ENCODE peak calls at places on chromosomes 7 and 10, in six cellular contexts. X is HepG2, L is HCT116, A is K562, P is GM12878, I is SK-N-SH. Q is an unnamed sample.

GRCh38 chr10:10394933-10395658 is 622.6 kb upstream of the CELF2 start:
- DNase-seq in X (no peak), L (no peak), A (no peak), P (no peak), I (no peak), Q (no peak)

GRCh38 chr10:78401882-78402367 is 368.3 kb downstream of the RPS24 start:
- DNase-seq in X (no peak), L (no peak), A (no peak), P (no peak), I (no peak), Q (no peak)

GRCh38 chr7:35753761-35754603 is 46.9 kb upstream of the SEPTIN7 start:
- DNase-seq in X (no peak), L (no peak), A (peak; percentile 58), P (no peak), I (no peak), Q (no peak)

GRCh38 chr10:84783909-84784308 is 455.5 kb downstream of the CCSER2 start:
- DNase-seq in X (no peak), L (no peak), A (no peak), P (no peak), I (no peak), Q (no peak)

GRCh38 chr10:7311256-7312178 is 99.3 kb downstream of the SFMBT2 start:
- DNase-seq in X (no peak), L (no peak), A (no peak), P (no peak), I (no peak), Q (no peak)

GRCh38 chr7:20831976-20832375 is 45.3 kb upstream of the SP8 start:
- DNase-seq in X (no peak), L (no peak), A (no peak), P (no peak), I (no peak), Q (no peak)

GRCh38 chr7:46515844-46516590 is 594.9 kb upstream of the IGFBP3 start:
- DNase-seq in X (no peak), L (no peak), A (no peak), P (no peak), I (no peak), Q (no peak)

GRCh38 chr10:129502448-129502847 is 35.4 kb downstream of the MGMT start:
- DNase-seq in X (no peak), L (no peak), A (no peak), P (no peak), I (no peak), Q (no peak)

GRCh38 chr7:83072576-83073517 is 89.8 kb downstream of the PCLO start:
- DNase-seq in X (no peak), L (no peak), A (no peak), P (no peak), I (peak; percentile 25), Q (peak; percentile 8)

DNA sequence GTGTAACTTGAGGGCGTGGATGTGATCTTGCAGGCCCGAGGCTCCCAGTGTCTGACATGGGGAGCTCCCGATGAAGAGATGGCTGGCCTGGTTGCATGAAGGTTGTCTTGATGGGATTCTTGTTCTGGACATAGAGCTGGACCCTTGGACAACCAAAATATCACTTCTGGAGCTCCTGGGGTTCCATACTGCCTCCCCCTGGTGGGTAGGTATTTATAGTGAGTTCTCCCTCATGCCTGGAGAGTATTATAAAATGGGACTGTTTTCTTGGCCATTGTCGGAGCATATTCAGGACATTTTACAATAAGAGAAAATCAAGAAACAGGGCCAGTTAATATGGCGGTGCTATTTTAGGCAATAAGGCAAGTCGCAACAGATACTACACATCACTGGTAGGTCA is 32.6 kb upstream of the GIMAP8 start:
- DNase-seq in X (no peak), L (no peak), A (peak; percentile 53), P (no peak), I (peak; percentile 32), Q (no peak)
- TF ChIP-seq JUND in X (no peak), L (no peak), A (no peak), P (no peak), I (no peak), Q (no peak)

GRCh38 chr7:73519867-73520672 is 2.0 kb downstream of the BAZ1B start:
- DNase-seq in X (peak; percentile 33), L (no peak), A (peak; percentile 67), P (no peak), I (no peak), Q (no peak)
- TF ChIP-seq JUND in X (no peak), L (no peak), A (no peak), P (no peak), I (no peak), Q (no peak)

GRCh38 chr7:90580051-90580450 is 16.1 kb upstream of the CDK14 start:
- DNase-seq in X (no peak), L (no peak), A (no peak), P (no peak), I (no peak), Q (no peak)
- TF ChIP-seq JUND in X (no peak), L (no peak), A (no peak), P (no peak), I (no peak), Q (no peak)

GRCh38 chr7:109663806-109664205 is 1094.1 kb downstream of the DNAJB9 start:
- DNase-seq in X (no peak), L (no peak), A (no peak), P (no peak), I (no peak), Q (no peak)

DNA sequence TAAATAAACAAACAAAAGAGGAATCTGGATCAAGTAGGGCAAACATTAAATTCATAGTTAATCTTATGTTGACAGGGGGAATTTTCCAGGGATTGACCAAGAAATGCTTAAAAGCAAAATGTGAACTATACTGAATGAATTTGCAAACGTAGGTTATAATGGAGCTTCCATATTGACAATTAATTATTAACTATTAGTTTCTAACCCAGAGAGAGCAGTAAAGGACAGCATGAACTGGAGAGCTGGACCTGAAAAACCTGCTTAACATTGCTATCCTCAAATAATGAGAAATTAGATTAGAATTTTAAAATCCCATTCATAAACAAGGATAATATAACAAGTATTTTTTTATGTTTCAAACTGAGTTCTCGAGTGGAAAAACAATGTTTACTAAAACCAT is 1089.6 kb downstream of the DNAJB9 start:
- DNase-seq in X (no peak), L (no peak), A (no peak), P (no peak), I (no peak), Q (peak; percentile 3)
- TF ChIP-seq JUND in X (no peak), L (no peak), A (no peak), P (no peak), I (no peak), Q (no peak)

GRCh38 chr10:33111652-33112051 is 153.6 kb upstream of the ITGB1 start:
- DNase-seq in X (no peak), L (no peak), A (no peak), P (no peak), I (no peak), Q (no peak)

GRCh38 chr10:33115720-33116119 is 157.7 kb upstream of the ITGB1 start:
- DNase-seq in X (no peak), L (no peak), A (no peak), P (no peak), I (no peak), Q (no peak)

GRCh38 chr10:33116293-33116697 is 158.3 kb upstream of the ITGB1 start:
- DNase-seq in X (peak; percentile 53), L (peak; percentile 41), A (peak; percentile 48), P (no peak), I (peak; percentile 60), Q (no peak)

GRCh38 chr10:33114451-33114944 is 156.5 kb upstream of the ITGB1 start:
- DNase-seq in X (no peak), L (no peak), A (no peak), P (no peak), I (no peak), Q (no peak)

DNA sequence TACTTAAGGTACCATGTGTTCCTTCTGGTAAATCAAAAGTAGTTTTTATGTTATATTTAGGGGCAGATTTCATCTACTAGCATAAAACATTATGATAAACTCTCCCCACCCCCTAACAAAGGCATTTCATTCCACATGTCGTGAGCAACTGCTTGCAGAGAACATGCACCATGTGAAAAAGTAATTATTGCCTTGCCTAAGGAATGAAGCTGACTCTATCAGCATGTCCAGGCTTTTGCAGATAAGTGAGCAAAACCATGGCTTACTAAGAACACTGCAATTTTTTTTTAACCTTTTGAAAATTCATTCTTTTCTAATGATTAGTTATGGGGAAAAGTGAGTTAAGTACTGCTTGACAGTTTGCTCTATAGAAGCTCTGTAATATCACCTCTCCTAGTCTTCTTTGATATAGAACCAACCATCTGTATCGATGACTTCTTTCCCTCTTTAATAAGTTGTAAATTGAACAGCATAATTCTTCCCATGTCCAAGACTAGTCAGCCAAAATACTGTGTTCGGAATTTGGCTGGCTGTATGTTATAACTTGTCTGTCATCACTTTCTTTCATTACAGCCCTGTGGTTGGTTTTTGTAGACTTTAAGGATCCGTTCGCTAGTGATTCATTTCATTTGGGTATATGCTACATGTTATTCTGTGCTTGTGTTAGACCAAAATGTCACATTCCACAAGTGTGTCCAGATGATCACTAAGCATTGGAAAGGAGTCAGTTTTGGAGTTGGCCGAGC is 155.3 kb upstream of the ITGB1 start:
- DNase-seq in X (no peak), L (no peak), A (no peak), P (no peak), I (no peak), Q (no peak)
- TF ChIP-seq JUND in X (no peak), L (no peak), A (no peak), P (no peak), I (no peak), Q (no peak)

GRCh38 chr7:27686315-27686714 is 23.6 kb upstream of the HIBADH start:
- DNase-seq in X (peak; percentile 72), L (no peak), A (no peak), P (no peak), I (no peak), Q (no peak)

GRCh38 chr7:27690649-27691048 is 28.0 kb upstream of the HIBADH start:
- DNase-seq in X (no peak), L (no peak), A (no peak), P (no peak), I (peak; percentile 24), Q (no peak)

GRCh38 chr7:27689878-27690164 is 27.1 kb upstream of the HIBADH start:
- DNase-seq in X (no peak), L (no peak), A (no peak), P (no peak), I (no peak), Q (no peak)

GRCh38 chr7:27688056-27688455 is 25.4 kb upstream of the HIBADH start:
- DNase-seq in X (no peak), L (no peak), A (no peak), P (no peak), I (no peak), Q (no peak)

GRCh38 chr7:27689045-27689877 is 26.6 kb upstream of the HIBADH start:
- DNase-seq in X (peak; percentile 35), L (no peak), A (peak; percentile 30), P (no peak), I (peak; percentile 42), Q (peak; percentile 76)
- TF ChIP-seq JUND in X (no peak), L (no peak), A (no peak), P (no peak), I (no peak), Q (no peak)

GRCh38 chr7:130899638-130900401 is 165.8 kb upstream of the KLF14 start:
- DNase-seq in X (peak; percentile 95), L (no peak), A (no peak), P (no peak), I (no peak), Q (no peak)
- TF ChIP-seq JUND in X (no peak), L (no peak), A (no peak), P (no peak), I (no peak), Q (no peak)